ENCODE peak calls at places on chromosomes 12 and 14, in eight cellular contexts. L is HuH-7; W is astrocyte of the spinal cord; R is OCI-M1; G is CD4-positive, alpha-beta T cell; A is stimulated activated CD4-positive, alpha-beta T cell treated with anti-CD3 and anti-CD28 coated beads, Interleukin-4, amount 100 ng/mL, for 1 hour; Q is HTR-8/SVneo; P is neural crest cell. U is an unnamed sample.

GRCh38 chr12:76259660-76260389 is 88.4 kb downstream of the BBS10 start:
- DNase-seq in Q (peak), R (no peak), G (no peak), W (peak), A (no peak), P (no peak), L (no peak), U (no peak)

GRCh38 chr12:129844662-129845061 is 59.2 kb downstream of the TMEM132D start:
- DNase-seq in R (no peak), P (no peak), Q (no peak), G (no peak), W (peak), A (no peak), L (no peak), U (no peak)

GRCh38 chr14:85399196-85399595 is 130.7 kb upstream of the FLRT2 start:
- DNase-seq in W (peak), A (no peak), Q (no peak), P (no peak), R (no peak), G (no peak), L (no peak), U (no peak)

GRCh38 chr14:50766338-50766886 is 64.5 kb downstream of the NIN start:
- DNase-seq in P (no peak), G (no peak), Q (peak), A (no peak), R (no peak), L (no peak), W (no peak), U (no peak)

GRCh38 chr12:43847427-43847826 is 11.5 kb downstream of the TMEM117 start:
- DNase-seq in Q (no peak), R (peak), L (no peak), G (no peak), P (no peak), A (no peak), W (peak), U (no peak)

GRCh38 chr12:87270894-87271293 is 758.3 kb downstream of the C12orf50 start:
- DNase-seq in W (peak), Q (no peak), R (no peak), A (no peak), G (no peak), L (no peak), P (no peak), U (no peak)

GRCh38 chr14:93533437-93533836 is 102.7 kb downstream of the UNC79 start:
- DNase-seq in P (no peak), W (no peak), R (no peak), Q (no peak), A (no peak), L (no peak), G (no peak), U (no peak)

GRCh38 chr14:50122291-50122690 is 5.9 kb upstream of the VCPKMT start:
- DNase-seq in W (no peak), R (no peak), L (no peak), G (no peak), P (no peak), A (no peak), Q (no peak), U (no peak)

GRCh38 chr14:37974421-37974820 is 233.3 kb upstream of the SSTR1 start:
- DNase-seq in G (no peak), R (no peak), Q (no peak), W (no peak), P (no peak), A (no peak), L (no peak), U (no peak)

GRCh38 chr14:102316048-102316745 is 3.3 kb upstream of the ZNF839 start:
- DNase-seq in R (peak), Q (no peak), P (peak), W (no peak), G (no peak), A (no peak), L (peak), U (no peak)

GRCh38 chr14:65230287-65230728 is 128.0 kb upstream of the MAX start:
- DNase-seq in R (peak), L (no peak), Q (peak), P (no peak), W (no peak), A (no peak), G (no peak), U (no peak)

GRCh38 chr12:96500686-96501085 is 11.3 kb downstream of the CFAP54 start:
- DNase-seq in G (no peak), L (no peak), R (peak), W (peak), Q (no peak), P (no peak), A (no peak), U (no peak)